ENCODE peak calls at places on chromosomes 7 and 10, in six cellular contexts. Y is activated effector memory CD4-positive, alpha-beta T cell treated with Interleukin-2 at 50 U/mL for 16 hours; O is SIG-M5; A is A172; U is mucosa of gallbladder; Q is WTC11. V is an unnamed sample.

GRCh38 chr10:121158988-121159579 is 307.9 kb downstream of the WDR11 start:
- DNase-seq in Y (no peak), O (no peak), A (no peak), U (peak; percentile 73), Q (no peak), V (no peak)

GRCh38 chr10:99870051-99870730 is 87.8 kb downstream of the ABCC2 start:
- DNase-seq in Y (no peak), O (no peak), A (peak; percentile 73), U (no peak), Q (no peak), V (no peak)

GRCh38 chr10:24953350-24954074 is 1.1 kb upstream of the PRTFDC1 start:
- DNase-seq in Y (no peak), O (no peak), A (no peak), U (no peak), Q (no peak), V (no peak)

GRCh38 chr7:155533827-155534690 is 12.3 kb downstream of the CNPY1 start:
- DNase-seq in Y (no peak), O (no peak), A (no peak), U (no peak), Q (peak; percentile 83), V (no peak)

GRCh38 chr10:93357680-93358079 is 124.5 kb downstream of the MYOF start:
- DNase-seq in Y (no peak), O (no peak), A (peak; percentile 36), U (no peak), Q (peak; percentile 32), V (no peak)

GRCh38 chr7:139203992-139204391 is 27.0 kb upstream of the UBN2 start:
- DNase-seq in Y (no peak), O (no peak), A (no peak), U (no peak), Q (no peak), V (no peak)

GRCh38 chr7:86643478-86644281 is at the start of gene GRM3:
- DNase-seq in Y (no peak), O (no peak), A (no peak), U (peak; percentile 22), Q (peak; percentile 74), V (no peak)

GRCh38 chr7:16278167-16278787 is 143.1 kb downstream of the CRPPA start:
- DNase-seq in Y (no peak), O (no peak), A (no peak), U (no peak), Q (no peak), V (no peak)

GRCh38 chr7:123154231-123154860 is 45.4 kb downstream of the SLC13A1 start:
- DNase-seq in Y (no peak), O (no peak), A (peak; percentile 81), U (peak; percentile 75), Q (peak; percentile 77), V (no peak)

GRCh38 chr10:71805776-71806705 is 32.7 kb upstream of the VSIR start:
- DNase-seq in Y (no peak), O (no peak), A (no peak), U (peak; percentile 60), Q (peak; percentile 71), V (no peak)

GRCh38 chr10:58266003-58266825 is 1.5 kb downstream of the IPMK start:
- DNase-seq in Y (no peak), O (peak; percentile 21), A (no peak), U (peak; percentile 12), Q (no peak), V (no peak)

GRCh38 chr7:81769891-81770818 is at the start of gene HGF:
- DNase-seq in Y (no peak), O (no peak), A (no peak), U (peak; percentile 37), Q (peak; percentile 23), V (no peak)

GRCh38 chr7:74350751-74351150 is 61.5 kb downstream of the CLIP2 start:
- DNase-seq in Y (no peak), O (no peak), A (no peak), U (no peak), Q (no peak), V (no peak)

GRCh38 chr7:151453326-151453791 is 13.4 kb upstream of the CRYGN start:
- DNase-seq in Y (no peak), O (no peak), A (no peak), U (no peak), Q (no peak), V (no peak)

GRCh38 chr10:44383749-44384600 is 922 bp downstream of the CXCL12 start:
- DNase-seq in Y (no peak), O (no peak), A (no peak), U (no peak), Q (no peak), V (no peak)

GRCh38 chr7:40493609-40494041 is 358.8 kb downstream of the SUGCT start:
- DNase-seq in Y (no peak), O (no peak), A (no peak), U (no peak), Q (no peak), V (no peak)

GRCh38 chr10:59995862-59996261 is 89.5 kb upstream of the CCDC6 start:
- DNase-seq in Y (no peak), O (no peak), A (no peak), U (no peak), Q (no peak), V (no peak)

GRCh38 chr7:44415047-44415446 is 75.4 kb downstream of the NUDCD3 start:
- DNase-seq in Y (no peak), O (no peak), A (peak; percentile 77), U (no peak), Q (no peak), V (no peak)

GRCh38 chr7:127256326-127256725 is 3.6 kb upstream of the GRM8 start:
- DNase-seq in Y (no peak), O (no peak), A (no peak), U (no peak), Q (no peak), V (no peak)

GRCh38 chr10:86304436-86304835 is 62.2 kb downstream of the GRID1 start:
- DNase-seq in Y (no peak), O (no peak), A (peak; percentile 52), U (no peak), Q (no peak), V (no peak)

GRCh38 chr10:110914411-110914810 is 4.6 kb downstream of the BBIP1 start:
- DNase-seq in Y (no peak), O (no peak), A (no peak), U (no peak), Q (no peak), V (no peak)

GRCh38 chr7:130189281-130189782 is 15.9 kb downstream of the TMEM209 start:
- DNase-seq in Y (no peak), O (no peak), A (peak; percentile 57), U (no peak), Q (no peak), V (no peak)

GRCh38 chr7:112572669-112573301 is 92.0 kb downstream of the LSMEM1 start:
- DNase-seq in Y (no peak), O (no peak), A (no peak), U (peak; percentile 80), Q (no peak), V (no peak)

GRCh38 chr10:128631801-128632241 is 505.6 kb upstream of the MKI67 start:
- DNase-seq in Y (no peak), O (no peak), A (no peak), U (no peak), Q (no peak), V (no peak)

GRCh38 chr10:99172130-99172738 is 63.4 kb downstream of the HPSE2 start:
- DNase-seq in Y (no peak), O (no peak), A (peak; percentile 42), U (peak; percentile 34), Q (peak; percentile 65), V (no peak)

GRCh38 chr10:49310460-49310859 is 11.5 kb downstream of the C10orf71 start:
- DNase-seq in Y (no peak), O (no peak), A (no peak), U (no peak), Q (no peak), V (no peak)

GRCh38 chr7:16702433-16702832 is 51.1 kb upstream of the TSPAN13 start:
- DNase-seq in Y (no peak), O (no peak), A (no peak), U (no peak), Q (no peak), V (no peak)

GRCh38 chr10:124798364-124798763 is 3.3 kb upstream of the ABRAXAS2 start:
- DNase-seq in Y (no peak), O (no peak), A (no peak), U (no peak), Q (no peak), V (no peak)

GRCh38 chr7:1819258-1819841 is 149.3 kb downstream of the ELFN1 start:
- DNase-seq in Y (no peak), O (no peak), A (no peak), U (no peak), Q (no peak), V (no peak)

GRCh38 chr10:119058005-119058404 is 22.6 kb downstream of the EIF3A start:
- DNase-seq in Y (no peak), O (no peak), A (no peak), U (no peak), Q (no peak), V (no peak)

GRCh38 chr10:99234067-99234738 is 1.4 kb downstream of the HPSE2 start:
- DNase-seq in Y (no peak), O (no peak), A (no peak), U (peak; percentile 52), Q (peak; percentile 70), V (no peak)

GRCh38 chr10:24724381-24725228 is 918 bp upstream of the ARHGAP21 start:
- DNase-seq in Y (peak; percentile 93), O (peak; percentile 44), A (peak; percentile 95), U (peak; percentile 98), Q (peak; percentile 97), V (peak; percentile 78)

GRCh38 chr7:135847242-135847641 is 98.6 kb upstream of the FAM180A start:
- DNase-seq in Y (no peak), O (no peak), A (no peak), U (no peak), Q (no peak), V (no peak)

V was measured in activated naive CD4-positive, alpha-beta T cell.